ENCODE peak calls at places on chromosome 1, in nine cellular contexts. P is progenitor cell of endocrine pancreas, G is EL, Y is astrocyte of the hippocampus, W is AG04450, J is nucleus accumbens, Q is AG08395, M is PC-3, O is heart right ventricle. E is an unnamed sample.

GRCh38 chr1:3364983-3365382 is 89.5 kb upstream of the ARHGEF16 start:
- DNase-seq in P (no peak), G (no peak), Y (no peak), W (no peak), J (no peak), Q (no peak), M (no peak), O (no peak), E (no peak)

GRCh38 chr1:64340361-64340760 is 129.6 kb upstream of the CACHD1 start:
- DNase-seq in P (no peak), G (no peak), Y (no peak), W (no peak), J (no peak), Q (no peak), M (no peak), O (no peak), E (no peak)

GRCh38 chr1:228060458-228061190 is 21.9 kb upstream of the ARF1 start:
- DNase-seq in P (no peak), G (peak), Y (peak), W (no peak), J (no peak), Q (no peak), M (no peak), O (no peak), E (no peak)

GRCh38 chr1:168470821-168471473 is 72.8 kb downstream of the XCL2 start:
- DNase-seq in P (no peak), G (peak), Y (peak), W (peak), J (no peak), Q (peak), M (peak), O (no peak), E (no peak)

GRCh38 chr1:111406325-111406768 is 21.2 kb downstream of the OVGP1 start:
- DNase-seq in P (no peak), G (no peak), Y (peak), W (no peak), J (no peak), Q (no peak), M (peak), O (peak), E (no peak)

GRCh38 chr1:118317836-118318614 is 133.0 kb upstream of the SPAG17 start:
- DNase-seq in P (no peak), G (no peak), Y (no peak), W (no peak), J (no peak), Q (no peak), M (no peak), O (no peak), E (no peak)

GRCh38 chr1:227788279-227789041 is 27.0 kb upstream of the PRSS38 start:
- DNase-seq in P (peak), G (peak), Y (peak), W (no peak), J (no peak), Q (peak), M (peak), O (no peak), E (no peak)

GRCh38 chr1:110508038-110508437 is 10.9 kb downstream of the KCNA10 start:
- DNase-seq in P (no peak), G (peak), Y (no peak), W (no peak), J (no peak), Q (peak), M (no peak), O (peak), E (peak)